ENCODE peak calls at places on chromosomes 2 and 18, in eight cellular contexts. U, O, X, L, J, D, A and P are unnamed samples.

GRCh38 chr2:10300997-10301945 is 1.4 kb upstream of the HPCAL1 start:
- DNase-seq in U (no peak), L (no peak), O (no peak), J (peak; percentile 30), X (no peak), D (no peak), A (no peak), P (no peak)

GRCh38 chr2:164554487-164554886 is 66.8 kb downstream of the GRB14 start:
- DNase-seq in L (no peak), X (no peak), A (no peak), D (no peak), O (no peak), U (no peak), J (no peak), P (no peak)

GRCh38 chr2:191954446-191954845 is 107.6 kb upstream of the CAVIN2 start:
- DNase-seq in D (no peak), U (no peak), A (no peak), O (no peak), X (no peak), L (no peak), J (no peak), P (no peak)

GRCh38 chr18:10432781-10433180 is 21.7 kb upstream of the APCDD1 start:
- DNase-seq in O (peak; percentile 16), L (no peak), U (no peak), J (no peak), D (no peak), X (no peak), A (no peak), P (no peak)

GRCh38 chr2:1504311-1504750 is 91.1 kb downstream of the TPO start:
- DNase-seq in O (no peak), U (no peak), X (no peak), D (no peak), J (no peak), L (no peak), A (no peak), P (no peak)

GRCh38 chr2:29530281-29530680 is 391.1 kb downstream of the ALK start:
- DNase-seq in J (no peak), O (peak; percentile 45), X (no peak), A (no peak), D (peak; percentile 21), L (no peak), U (no peak), P (no peak)

GRCh38 chr2:222813177-222813843 is 47.5 kb upstream of the ACSL3 start:
- DNase-seq in A (no peak), D (no peak), X (no peak), U (no peak), O (no peak), L (no peak), J (no peak), P (no peak)

GRCh38 chr2:160484859-160485520 is 8.6 kb downstream of the RBMS1 start:
- DNase-seq in A (no peak), J (no peak), O (no peak), D (no peak), U (no peak), L (no peak), X (no peak), P (no peak)

GRCh38 chr18:3983351-3983969 is 471.6 kb downstream of the DLGAP1 start:
- DNase-seq in J (no peak), X (peak; percentile 7), L (peak; percentile 59), U (peak; percentile 75), D (peak; percentile 97), O (peak; percentile 99), A (peak; percentile 27), P (no peak)

GRCh38 chr2:62672601-62673000 is 32.9 kb upstream of the EHBP1 start:
- DNase-seq in X (peak; percentile 32), A (no peak), D (peak; percentile 88), U (no peak), J (peak; percentile 7), O (peak; percentile 92), L (no peak), P (no peak)

GRCh38 chr2:80247339-80247738 is 57.2 kb downstream of the LRRTM1 start:
- DNase-seq in J (no peak), D (no peak), A (no peak), X (no peak), L (no peak), U (no peak), O (no peak), P (no peak)